ENCODE peak calls at places on chromosome 10, in nine cellular contexts. H, J, Z, V, M, B, T, A and U are unnamed samples.

GRCh38 chr10:122140941-122141623 is 130.0 kb upstream of the BTBD16 start:
- DNase-seq in H (no peak), J (no peak), Z (peak), V (peak), M (peak), B (peak), T (no peak), A (no peak), U (no peak)

GRCh38 chr10:124686707-124687376 is 57.3 kb downstream of the FAM53B start:
- DNase-seq in H (no peak), J (no peak), Z (no peak), V (no peak), M (no peak), B (no peak), T (no peak), A (no peak), U (no peak)

GRCh38 chr10:28293238-28294168 is 9.4 kb downstream of the MPP7 start:
- DNase-seq in H (no peak), J (no peak), Z (no peak), V (no peak), M (no peak), B (peak), T (no peak), A (no peak), U (peak)

GRCh38 chr10:132522521-132523411 is 14.8 kb upstream of the INPP5A start:
- DNase-seq in H (no peak), J (peak), Z (no peak), V (no peak), M (no peak), B (no peak), T (no peak), A (no peak), U (no peak)

GRCh38 chr10:90945496-90946070 is 24.7 kb upstream of the ANKRD1 start:
- DNase-seq in H (no peak), J (no peak), Z (no peak), V (no peak), M (no peak), B (peak), T (no peak), A (no peak), U (no peak)

GRCh38 chr10:21989453-21990154 is 13.9 kb downstream of the DNAJC1 start:
- DNase-seq in H (peak), J (peak), Z (peak), V (peak), M (peak), B (peak), T (peak), A (peak), U (peak)

GRCh38 chr10:119597405-119598186 is 832 bp upstream of the TIAL1 start:
- DNase-seq in H (peak), J (no peak), Z (no peak), V (no peak), M (no peak), B (no peak), T (no peak), A (peak), U (peak)

GRCh38 chr10:70481831-70482530 is 3.4 kb downstream of the PALD1 start:
- DNase-seq in H (no peak), J (no peak), Z (no peak), V (no peak), M (no peak), B (no peak), T (no peak), A (no peak), U (no peak)

GRCh38 chr10:12349628-12350166 is 350 bp downstream of the CAMK1D start:
- DNase-seq in H (no peak), J (no peak), Z (no peak), V (no peak), M (no peak), B (no peak), T (no peak), A (no peak), U (no peak)

GRCh38 chr10:33746878-33747277 is 412.4 kb upstream of the NRP1 start:
- DNase-seq in H (no peak), J (no peak), Z (no peak), V (no peak), M (no peak), B (no peak), T (no peak), A (no peak), U (no peak)

DNA sequence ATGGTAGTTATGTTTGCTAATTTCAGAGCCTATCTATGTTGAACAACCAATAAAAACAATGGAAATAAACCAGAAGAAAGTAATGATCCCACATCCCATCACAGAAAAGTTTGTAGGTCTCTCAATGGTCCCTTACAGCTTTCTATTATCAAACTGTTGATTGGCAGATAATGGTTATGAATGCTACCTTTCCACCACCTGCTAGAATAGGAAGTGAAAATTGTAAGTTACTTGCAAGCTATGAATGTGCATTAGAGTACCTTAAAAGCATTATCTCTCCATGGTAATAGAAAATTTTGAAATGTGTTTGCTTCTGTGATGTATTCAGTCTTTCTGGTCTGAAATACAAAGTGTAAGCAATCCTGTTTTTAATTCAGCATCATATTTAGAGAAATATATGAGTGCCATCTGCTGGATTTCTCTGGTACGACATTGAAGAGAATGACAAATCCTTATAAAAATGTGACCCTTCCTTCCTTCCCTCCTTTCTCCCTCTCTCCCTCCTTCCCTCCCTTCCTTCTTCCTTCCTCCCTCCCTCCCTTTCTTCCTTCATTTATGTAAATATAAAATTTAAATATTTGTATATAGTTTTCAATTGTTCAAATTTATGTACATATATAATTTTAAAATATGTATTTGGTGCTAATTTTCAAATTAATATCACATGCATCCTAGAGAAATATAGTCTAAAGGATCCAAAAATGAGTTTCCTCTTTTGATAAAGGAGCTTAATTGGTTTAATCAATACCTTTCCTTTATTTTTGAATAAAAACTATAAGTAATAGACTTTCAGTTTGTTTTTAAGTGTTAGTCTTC is 41.4 kb upstream of the PNLIPRP3 start:
- DNase-seq in H (peak), J (no peak), Z (peak), V (peak), M (peak), B (peak), T (peak), A (peak), U (peak)
- TF ChIP-seq EZH2phosphoT487 in H (no peak), J (no peak), Z (no peak), V (no peak), M (no peak), B (no peak), T (no peak), A (no peak), U (no peak)

DNA sequence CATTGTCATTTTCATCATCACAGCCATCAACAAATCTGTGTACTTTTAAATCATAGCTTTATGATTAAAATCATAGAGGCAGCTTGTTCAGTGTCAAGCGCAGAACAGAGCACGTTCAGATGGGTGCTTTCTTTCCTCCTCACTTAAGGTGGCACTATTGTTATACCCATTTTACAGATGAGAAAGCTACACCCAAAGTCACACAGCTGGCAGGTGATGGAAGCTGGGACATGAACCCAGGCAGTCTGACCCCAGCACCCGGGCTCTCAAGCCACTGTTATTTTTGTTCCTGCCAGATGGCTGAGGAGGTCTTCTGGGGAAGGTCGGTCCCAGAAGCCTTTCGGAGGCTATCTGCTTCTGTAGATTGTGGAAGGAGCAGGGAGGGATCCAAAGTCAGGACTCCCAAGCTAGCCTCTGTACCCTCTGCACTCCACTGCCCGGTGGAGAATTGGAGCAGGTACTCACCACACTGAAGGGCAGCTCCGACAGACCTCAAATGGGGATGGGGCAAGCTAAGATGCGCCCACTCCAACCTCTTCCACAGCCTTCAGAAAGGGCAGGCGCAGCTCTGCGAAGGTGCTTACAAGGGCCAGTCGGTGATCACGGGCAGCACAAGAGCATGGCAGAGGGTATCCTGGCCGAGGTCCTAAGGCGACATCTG is 610 bp downstream of the AVPI1 start:
- DNase-seq in H (peak), J (no peak), Z (no peak), V (no peak), M (no peak), B (peak), T (no peak), A (peak), U (no peak)
- H3K27ac ChIP-seq in H (no peak), J (peak), Z (peak), V (peak), M (peak), B (peak), T (no peak), A (peak), U (peak)

GRCh38 chr10:20765066-20765465 is 132.0 kb downstream of the NEBL start:
- DNase-seq in H (no peak), J (no peak), Z (no peak), V (no peak), M (no peak), B (no peak), T (no peak), A (no peak), U (no peak)

GRCh38 chr10:20768849-20769248 is 128.3 kb downstream of the NEBL start:
- DNase-seq in H (no peak), J (peak), Z (no peak), V (peak), M (peak), B (peak), T (peak), A (no peak), U (peak)

GRCh38 chr10:20776384-20776783 is 120.7 kb downstream of the NEBL start:
- DNase-seq in H (no peak), J (no peak), Z (no peak), V (no peak), M (no peak), B (no peak), T (no peak), A (no peak), U (no peak)

GRCh38 chr10:20767028-20767427 is 130.1 kb downstream of the NEBL start:
- DNase-seq in H (no peak), J (no peak), Z (no peak), V (peak), M (no peak), B (peak), T (no peak), A (no peak), U (no peak)

DNA sequence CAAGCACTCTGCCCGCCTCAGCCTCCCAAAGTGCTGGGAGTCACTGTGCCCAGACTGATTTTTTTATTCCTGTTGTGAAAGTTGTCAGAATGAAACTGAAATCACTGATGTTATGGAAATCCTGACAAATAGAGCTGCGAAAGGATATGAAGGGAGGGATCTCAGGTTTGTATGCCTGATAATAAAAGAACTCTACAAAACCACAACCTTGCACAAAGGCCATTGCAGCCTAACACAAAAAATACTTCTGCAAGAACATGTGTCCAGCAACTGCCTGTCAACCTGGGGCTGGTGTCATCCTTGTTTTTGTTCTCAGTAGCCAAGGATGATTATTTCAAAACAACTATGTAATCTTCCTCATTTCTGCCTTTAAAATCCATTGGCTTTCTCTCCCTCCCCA is 126.1 kb downstream of the NEBL start:
- DNase-seq in H (no peak), J (no peak), Z (no peak), V (no peak), M (no peak), B (no peak), T (no peak), A (peak), U (no peak)
- TF ChIP-seq EZH2phosphoT487 in H (no peak), J (no peak), Z (no peak), V (no peak), M (no peak), B (no peak), T (no peak), A (no peak), U (no peak)

GRCh38 chr10:29646238-29646902 is 11.6 kb upstream of the SVIL start:
- DNase-seq in H (no peak), J (peak), Z (no peak), V (peak), M (peak), B (peak), T (peak), A (no peak), U (no peak)
- H3K27ac ChIP-seq in H (no peak), J (peak), Z (peak), V (peak), M (peak), B (peak), T (no peak), A (no peak), U (no peak)

GRCh38 chr10:127890935-127891334 is 1.8 kb downstream of the CLRN3 start:
- DNase-seq in H (no peak), J (no peak), Z (no peak), V (no peak), M (no peak), B (no peak), T (no peak), A (no peak), U (no peak)

GRCh38 chr10:127888526-127889312 is 4.0 kb downstream of the CLRN3 start:
- DNase-seq in H (no peak), J (no peak), Z (no peak), V (no peak), M (peak), B (no peak), T (no peak), A (no peak), U (no peak)

GRCh38 chr10:127892743-127893142 is at the start of gene CLRN3:
- DNase-seq in H (no peak), J (no peak), Z (no peak), V (no peak), M (peak), B (no peak), T (no peak), A (no peak), U (no peak)

GRCh38 chr10:127887497-127888415 is 5.0 kb downstream of the CLRN3 start:
- DNase-seq in H (no peak), J (peak), Z (no peak), V (no peak), M (no peak), B (no peak), T (no peak), A (no peak), U (no peak)

GRCh38 chr10:127889605-127890195 is 3.0 kb downstream of the CLRN3 start:
- DNase-seq in H (no peak), J (no peak), Z (no peak), V (peak), M (no peak), B (peak), T (no peak), A (no peak), U (no peak)
- TF ChIP-seq EZH2phosphoT487 in H (no peak), J (no peak), Z (no peak), V (no peak), M (no peak), B (no peak), T (no peak), A (no peak), U (no peak)

GRCh38 chr10:74008212-74008731 is 10.4 kb downstream of the VCL start:
- DNase-seq in H (peak), J (peak), Z (no peak), V (peak), M (no peak), B (peak), T (no peak), A (peak), U (no peak)
- H3K27ac ChIP-seq in H (peak), J (peak), Z (peak), V (peak), M (peak), B (peak), T (peak), A (no peak), U (no peak)

GRCh38 chr10:68346774-68347173 is 14.0 kb upstream of the PBLD start:
- DNase-seq in H (no peak), J (no peak), Z (no peak), V (no peak), M (no peak), B (no peak), T (no peak), A (no peak), U (no peak)

GRCh38 chr10:68353537-68353936 is 20.8 kb upstream of the PBLD start:
- DNase-seq in H (no peak), J (no peak), Z (no peak), V (no peak), M (no peak), B (no peak), T (no peak), A (no peak), U (no peak)

GRCh38 chr10:68342909-68343516 is 10.3 kb upstream of the PBLD start:
- DNase-seq in H (no peak), J (no peak), Z (no peak), V (peak), M (no peak), B (peak), T (no peak), A (no peak), U (no peak)

GRCh38 chr10:68345621-68346020 is 12.9 kb upstream of the PBLD start:
- DNase-seq in H (no peak), J (no peak), Z (no peak), V (no peak), M (no peak), B (no peak), T (no peak), A (no peak), U (no peak)

DNA sequence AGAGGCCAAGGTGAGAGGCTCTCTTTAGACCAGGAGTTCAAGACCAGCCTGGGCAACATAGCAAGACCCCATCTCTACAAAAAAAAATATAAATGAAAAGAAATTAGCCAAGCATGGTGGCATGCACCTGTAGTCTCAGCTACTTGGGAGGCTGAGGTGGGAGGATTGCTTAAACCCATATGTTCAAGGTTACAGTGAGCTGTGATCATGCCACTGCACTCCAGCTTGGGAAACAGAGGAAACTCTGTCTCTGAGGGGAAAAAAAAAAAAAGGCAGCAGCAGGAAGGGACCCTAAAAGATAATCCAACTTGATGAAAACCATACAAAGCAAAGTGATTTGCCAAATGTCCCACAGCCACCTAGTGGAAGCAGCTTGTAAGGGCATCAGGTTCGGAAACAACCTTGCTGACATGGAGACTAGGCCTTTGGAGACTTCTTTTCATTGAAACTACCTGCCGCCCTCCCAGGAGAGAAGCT is 15.6 kb upstream of the PBLD start:
- DNase-seq in H (peak), J (peak), Z (peak), V (peak), M (peak), B (peak), T (peak), A (peak), U (peak)
- TF ChIP-seq EZH2phosphoT487 in H (no peak), J (no peak), Z (no peak), V (no peak), M (no peak), B (no peak), T (no peak), A (no peak), U (no peak)

GRCh38 chr10:71532878-71533277 is 136.2 kb downstream of the CDH23 start:
- DNase-seq in H (no peak), J (no peak), Z (no peak), V (no peak), M (no peak), B (no peak), T (no peak), A (no peak), U (no peak)
- H3K27ac ChIP-seq in H (no peak), J (no peak), Z (no peak), V (no peak), M (no peak), B (no peak), T (no peak), A (no peak), U (no peak)

GRCh38 chr10:3773465-3774017 is 11.5 kb downstream of the KLF6 start:
- DNase-seq in H (no peak), J (no peak), Z (no peak), V (no peak), M (no peak), B (peak), T (no peak), A (no peak), U (no peak)
- TF ChIP-seq EZH2phosphoT487 in H (no peak), J (no peak), Z (no peak), V (no peak), M (no peak), B (no peak), T (no peak), A (no peak), U (no peak)